ENCODE peak calls at places on chromosomes 11 and 22, in six cellular contexts. X, Z, M, T, S and J are unnamed samples.

GRCh38 chr11:19935507-19935906 is 222.9 kb downstream of the NAV2 start:
- DNase-seq in X (no peak), Z (no peak), M (peak), T (no peak), S (peak), J (no peak)

GRCh38 chr11:72842644-72843330 is 28.6 kb downstream of the ATG16L2 start:
- DNase-seq in X (no peak), Z (no peak), M (no peak), T (no peak), S (no peak), J (no peak)

GRCh38 chr22:36234919-36235318 is 4.4 kb downstream of the APOL2 start:
- DNase-seq in X (no peak), Z (no peak), M (no peak), T (no peak), S (no peak), J (no peak)

GRCh38 chr11:124717421-124717785 is 22.3 kb upstream of the NRGN start:
- DNase-seq in X (no peak), Z (no peak), M (no peak), T (no peak), S (no peak), J (no peak)

GRCh38 chr11:64063741-64064140 is 28.0 kb downstream of the FLRT1 start:
- DNase-seq in X (no peak), Z (no peak), M (no peak), T (no peak), S (no peak), J (no peak)

GRCh38 chr11:115964091-115964490 is 459.9 kb upstream of the CADM1 start:
- DNase-seq in X (no peak), Z (no peak), M (no peak), T (peak), S (no peak), J (no peak)

GRCh38 chr22:26756675-26757293 is 99.4 kb downstream of the MIAT start:
- DNase-seq in X (peak), Z (no peak), M (no peak), T (no peak), S (peak), J (peak)

GRCh38 chr22:33438273-33438672 is 380.1 kb upstream of the SYN3 start:
- DNase-seq in X (peak), Z (no peak), M (peak), T (no peak), S (no peak), J (peak)

GRCh38 chr11:1167256-1167655 is 9.5 kb downstream of the MUC5AC start:
- DNase-seq in X (no peak), Z (no peak), M (no peak), T (no peak), S (no peak), J (no peak)

GRCh38 chr11:134862168-134862567 is 450.1 kb upstream of the B3GAT1 start:
- DNase-seq in X (no peak), Z (no peak), M (no peak), T (no peak), S (no peak), J (no peak)

GRCh38 chr22:22036588-22036987 is 54.0 kb upstream of the TOP3B start:
- DNase-seq in X (no peak), Z (no peak), M (no peak), T (no peak), S (no peak), J (no peak)

GRCh38 chr11:133995066-133995465 is 38.3 kb upstream of the IGSF9B start:
- DNase-seq in X (no peak), Z (no peak), M (no peak), T (no peak), S (no peak), J (no peak)

GRCh38 chr22:49021097-49021925 is 806.4 kb downstream of the BRD1 start:
- DNase-seq in X (no peak), Z (no peak), M (no peak), T (no peak), S (no peak), J (no peak)

GRCh38 chr11:88338223-88338661 is 706 bp upstream of the CTSC start:
- DNase-seq in X (peak), Z (no peak), M (peak), T (peak), S (peak), J (peak)

GRCh38 chr11:57474017-57474750 is 13.9 kb downstream of the RTN4RL2 start:
- DNase-seq in X (peak), Z (peak), M (no peak), T (no peak), S (no peak), J (peak)

GRCh38 chr11:63240098-63240497 is 3.3 kb downstream of the SLC22A25 start:
- DNase-seq in X (no peak), Z (no peak), M (no peak), T (no peak), S (no peak), J (no peak)

GRCh38 chr22:44261164-44261860 is 51.4 kb downstream of the SHISAL1 start:
- DNase-seq in X (no peak), Z (no peak), M (no peak), T (no peak), S (no peak), J (no peak)

GRCh38 chr11:39190751-39191150 is 2268.7 kb downstream of the LRRC4C start:
- DNase-seq in X (no peak), Z (no peak), M (no peak), T (no peak), S (no peak), J (no peak)

GRCh38 chr22:38032681-38033521 is 24.3 kb upstream of the PICK1 start:
- DNase-seq in X (peak), Z (no peak), M (peak), T (peak), S (no peak), J (peak)

GRCh38 chr11:133082851-133083488 is 449.3 kb downstream of the OPCML start:
- DNase-seq in X (peak), Z (no peak), M (peak), T (peak), S (peak), J (peak)

GRCh38 chr11:2553886-2554285 is 109.1 kb downstream of the KCNQ1 start:
- DNase-seq in X (no peak), Z (no peak), M (no peak), T (no peak), S (no peak), J (no peak)

GRCh38 chr11:115222218-115222862 is 281.9 kb downstream of the CADM1 start:
- DNase-seq in X (peak), Z (peak), M (peak), T (peak), S (peak), J (peak)

GRCh38 chr11:7544021-7544420 is 30.2 kb downstream of the PPFIBP2 start:
- DNase-seq in X (peak), Z (no peak), M (no peak), T (no peak), S (no peak), J (no peak)

GRCh38 chr11:2691991-2692841 is 7.6 kb downstream of the KCNQ1OT1 start:
- DNase-seq in X (no peak), Z (no peak), M (no peak), T (peak), S (no peak), J (no peak)

GRCh38 chr11:103700605-103701004 is 335.8 kb upstream of the DDI1 start:
- DNase-seq in X (no peak), Z (no peak), M (peak), T (no peak), S (no peak), J (no peak)

DNA sequence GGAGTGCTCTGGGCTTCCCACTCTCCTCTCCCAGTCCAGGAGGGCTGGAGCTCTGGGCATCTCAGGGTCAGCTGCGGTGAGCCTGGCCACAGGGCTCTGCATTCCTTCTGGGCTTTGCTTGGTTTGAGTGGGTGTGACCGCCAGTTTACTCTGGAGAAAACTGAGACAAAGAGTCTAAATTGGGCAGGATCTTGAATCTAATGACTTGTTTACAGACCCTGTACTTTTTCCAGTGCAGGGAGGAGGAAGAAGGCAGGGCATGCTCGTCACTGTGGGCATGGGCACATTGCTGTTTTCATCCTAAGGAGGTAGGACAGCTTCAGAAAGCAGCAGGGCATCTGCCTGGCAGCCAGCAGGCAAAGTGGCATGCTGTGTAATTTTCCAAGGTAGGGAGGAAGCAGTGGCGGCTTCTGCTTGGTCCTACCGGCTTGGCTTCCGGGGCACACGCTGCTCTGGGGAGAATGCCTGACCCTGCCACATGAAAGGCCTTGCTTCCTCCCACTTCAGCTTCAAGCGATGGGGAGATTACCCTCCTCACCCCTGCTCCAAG is 22.9 kb downstream of the FLI1 start:
- DNase-seq in X (no peak), Z (no peak), M (no peak), T (no peak), S (peak), J (no peak)
- TF ChIP-seq MYC in X (no peak), Z (no peak), M (no peak), T (no peak), S (no peak), J (no peak)

DNA sequence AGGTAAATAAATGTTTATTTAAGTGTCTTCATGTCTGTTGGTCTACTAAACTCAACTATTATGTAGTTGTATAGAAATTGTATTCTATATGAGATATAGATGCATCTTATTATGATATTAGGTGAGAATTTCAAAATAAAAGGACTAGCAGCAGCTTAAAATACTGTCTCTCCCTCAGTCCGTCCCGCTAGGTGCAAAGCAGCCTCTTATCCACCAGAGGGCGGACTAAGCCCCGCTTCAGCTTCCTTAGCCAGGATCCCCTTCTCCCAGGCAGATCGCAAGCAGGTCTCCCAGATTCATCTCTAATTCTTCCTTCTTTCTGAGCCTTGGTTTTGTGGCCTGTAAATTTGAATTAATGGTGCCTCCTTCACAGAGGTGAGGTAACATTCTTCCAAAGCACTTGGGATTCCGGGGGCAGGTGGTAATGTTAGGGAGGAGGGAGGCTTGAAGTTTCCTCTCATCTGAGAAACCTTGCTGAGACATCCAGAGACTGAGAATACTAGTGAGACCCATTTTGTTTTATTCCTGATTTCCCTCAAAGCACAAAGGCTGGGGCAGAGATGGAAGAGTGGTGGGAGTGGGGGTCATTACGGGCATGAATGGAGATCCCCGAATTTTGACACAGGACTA is 13.5 kb upstream of the INSC start:
- DNase-seq in X (peak), Z (no peak), M (peak), T (peak), S (peak), J (peak)
- H3K4me3 ChIP-seq in X (no peak), Z (no peak), M (no peak), T (no peak), S (no peak), J (no peak)

GRCh38 chr11:33716236-33716635 is 15.6 kb upstream of the C11orf91 start:
- DNase-seq in X (peak), Z (no peak), M (peak), T (no peak), S (peak), J (peak)
- TF ChIP-seq CTCF in X (peak), Z (peak), M (peak), T (peak), S (peak), J (peak)

GRCh38 chr11:126337121-126337471 is 18.4 kb upstream of the ST3GAL4 start:
- DNase-seq in X (no peak), Z (no peak), M (no peak), T (no peak), S (no peak), J (peak)

GRCh38 chr11:126336065-126336464 is 19.4 kb upstream of the ST3GAL4 start:
- DNase-seq in X (no peak), Z (no peak), M (no peak), T (no peak), S (no peak), J (no peak)

GRCh38 chr11:126337472-126338241 is 17.8 kb upstream of the ST3GAL4 start:
- DNase-seq in X (no peak), Z (no peak), M (no peak), T (peak), S (no peak), J (no peak)

GRCh38 chr11:126335463-126335760 is 20.1 kb upstream of the ST3GAL4 start:
- DNase-seq in X (no peak), Z (no peak), M (no peak), T (no peak), S (no peak), J (no peak)

GRCh38 chr11:126336646-126337045 is 18.8 kb upstream of the ST3GAL4 start:
- DNase-seq in X (no peak), Z (no peak), M (no peak), T (no peak), S (peak), J (peak)
- TF ChIP-seq MYC in X (no peak), Z (no peak), M (no peak), T (no peak), S (no peak), J (peak)